ENCODE peak calls at places on chromosomes 1 and 21, in eight cellular contexts. B is spleen, F is prostate gland, J is K562, V is IMR-90, Q is adrenal gland, C is esophagus muscularis mucosa, D is transverse colon. N is an unnamed sample. For H3K4me1, the result is how much of the 10 kb centered on the place peaks cover.

GRCh38 chr1:188517139-188517538 is 1688.4 kb downstream of the PLA2G4A start:
- DNase-seq in J (no peak), Q (no peak), F (no peak), C (no peak), V (no peak), B (no peak), D (no peak), N (no peak)

GRCh38 chr1:240946926-240947325 is 335.0 kb upstream of the GREM2 start:
- DNase-seq in F (peak), V (peak), D (peak), B (no peak), J (peak), Q (peak), C (no peak), N (no peak)

GRCh38 chr1:95287825-95288224 is 53.8 kb downstream of the RWDD3 start:
- DNase-seq in C (no peak), B (no peak), J (no peak), Q (no peak), V (no peak), F (no peak), D (no peak), N (no peak)

GRCh38 chr1:186079084-186079684 is 295.9 kb downstream of the TPR start:
- DNase-seq in V (no peak), D (no peak), Q (no peak), J (no peak), C (no peak), B (no peak), F (no peak), N (no peak)

GRCh38 chr1:78104322-78104721 is 58.6 kb downstream of the GIPC2 start:
- DNase-seq in Q (no peak), C (no peak), F (no peak), V (peak), J (no peak), B (no peak), D (no peak), N (no peak)

GRCh38 chr21:15604424-15604823 is 125.4 kb upstream of the USP25 start:
- DNase-seq in Q (no peak), B (no peak), D (no peak), F (no peak), V (peak), J (no peak), C (no peak), N (peak)

GRCh38 chr1:95263400-95263799 is 29.4 kb downstream of the RWDD3 start:
- DNase-seq in F (no peak), D (no peak), V (no peak), Q (no peak), J (no peak), B (no peak), C (no peak), N (no peak)

GRCh38 chr1:183932412-183932811 is 105.1 kb downstream of the COLGALT2 start:
- DNase-seq in D (peak), C (no peak), F (no peak), V (peak), J (no peak), B (no peak), Q (peak), N (peak)

GRCh38 chr1:1058088-1058905 is 15.8 kb downstream of the RNF223 start:
- DNase-seq in J (peak), F (no peak), Q (no peak), C (no peak), B (no peak), V (no peak), D (no peak), N (no peak)

GRCh38 chr1:20480261-20481157 is 5.5 kb downstream of the CAMK2N1 start:
- DNase-seq in C (no peak), J (no peak), Q (no peak), V (peak), F (no peak), D (peak), B (no peak), N (no peak)

GRCh38 chr1:185929759-185930158 is 195.6 kb downstream of the HMCN1 start:
- DNase-seq in Q (no peak), B (no peak), D (no peak), F (no peak), C (no peak), V (peak), J (no peak), N (no peak)

GRCh38 chr1:119771016-119771415 is 2.3 kb upstream of the HMGCS2 start:
- DNase-seq in F (no peak), B (no peak), V (peak), Q (no peak), J (no peak), D (no peak), C (peak), N (peak)

GRCh38 chr1:43280683-43281082 is 4.7 kb downstream of the C1orf210 start:
- DNase-seq in J (no peak), Q (no peak), C (no peak), V (no peak), D (no peak), F (no peak), B (peak), N (no peak)

GRCh38 chr1:67850611-67851075 is 17.4 kb upstream of the GNG12 start:
- DNase-seq in C (no peak), V (peak), J (no peak), Q (peak), D (peak), F (peak), B (no peak), N (peak)

GRCh38 chr1:42747125-42747524 is 7.1 kb upstream of the CLDN19 start:
- DNase-seq in V (no peak), D (peak), J (peak), C (no peak), B (peak), F (no peak), Q (no peak), N (peak)

GRCh38 chr1:179141592-179142244 is 59.8 kb downstream of the TOR3A start:
- DNase-seq in V (peak), Q (no peak), D (no peak), F (no peak), J (no peak), C (no peak), B (no peak), N (no peak)

GRCh38 chr1:8027748-8028631 is 1.9 kb upstream of the ERRFI1 start:
- DNase-seq in F (no peak), D (no peak), C (no peak), Q (no peak), B (no peak), V (peak), J (no peak), N (peak)

GRCh38 chr1:81414417-81415087 is 386.2 kb upstream of the ADGRL2 start:
- DNase-seq in C (peak), D (peak), B (no peak), J (peak), Q (peak), V (peak), F (peak), N (peak)

GRCh38 chr1:9275567-9276034 is 17.1 kb upstream of the SPSB1 start:
- DNase-seq in Q (peak), C (no peak), V (peak), J (peak), F (no peak), B (peak), D (peak), N (peak)

GRCh38 chr1:158022554-158023278 is 29.3 kb downstream of the KIRREL1 start:
- DNase-seq in D (no peak), J (no peak), V (no peak), B (no peak), Q (no peak), C (no peak), F (peak), N (no peak)
- H3K4me1 ChIP-seq in D (half or more), J (under half), V (half or more), B (under half), Q (under half), C (half or more), F (under half), N (half or more)

DNA sequence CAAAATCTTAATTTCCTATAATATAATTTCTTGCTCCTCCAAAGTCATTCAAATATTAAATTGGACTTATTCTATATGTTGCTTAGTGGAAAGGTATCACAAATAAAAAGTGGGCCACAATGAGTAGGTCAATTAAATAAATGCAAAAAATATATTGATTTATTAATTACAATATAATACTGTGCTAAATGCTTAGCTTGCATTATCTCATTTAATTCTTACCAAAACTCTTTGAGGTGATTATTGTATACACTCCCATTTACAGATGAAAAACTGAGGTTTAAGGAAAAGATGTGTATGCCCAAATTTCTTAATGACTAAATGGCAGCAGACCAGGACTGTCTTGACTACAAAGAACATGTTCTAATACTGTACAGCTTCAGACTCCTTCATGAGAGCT is 325.3 kb upstream of the SGIP1 start:
- DNase-seq in F (no peak), B (no peak), J (no peak), V (no peak), Q (no peak), D (no peak), C (no peak), N (no peak)
- H3K27ac ChIP-seq in F (no peak), B (no peak), J (no peak), V (no peak), Q (no peak), D (no peak), C (no peak), N (no peak)

GRCh38 chr1:88488277-88488676 is 195.8 kb upstream of the PKN2 start:
- DNase-seq in J (no peak), F (no peak), C (no peak), Q (no peak), D (no peak), V (peak), B (no peak), N (no peak)
- TF ChIP-seq POLR2A in J (no peak), F (no peak), C (no peak), Q (no peak), D (no peak), V (no peak), B (no peak), N (no peak)

DNA sequence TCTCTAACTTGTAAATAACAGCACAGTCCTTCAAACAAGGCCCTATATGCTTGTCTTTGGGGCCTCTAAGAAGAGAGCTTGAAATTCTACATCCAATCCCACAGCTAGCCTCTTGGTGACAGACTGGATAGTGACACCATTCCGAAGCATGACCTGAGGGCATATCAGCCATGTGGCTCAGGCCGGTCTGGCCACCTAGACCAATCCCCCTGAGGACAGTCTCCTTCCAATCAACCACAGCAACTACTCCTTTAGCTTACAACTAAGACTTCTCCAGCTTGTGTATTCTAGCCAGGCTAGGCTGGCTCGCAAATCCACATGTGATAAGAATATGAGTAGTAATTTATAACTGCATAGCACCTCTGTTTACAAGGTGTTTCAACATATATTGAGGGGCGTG is 14.0 kb downstream of the BCAR3 start:
- DNase-seq in J (no peak), B (no peak), Q (no peak), V (no peak), F (no peak), D (no peak), C (no peak), N (no peak)
- H3K4me1 ChIP-seq in J (under half), B (under half), Q (half or more), V (half or more), F (under half), D (under half), C (half or more), N (half or more)

GRCh38 chr1:50705699-50706098 is 254.4 kb downstream of the FAF1 start:
- DNase-seq in J (no peak), Q (no peak), F (peak), B (no peak), V (no peak), C (no peak), D (no peak), N (no peak)
- H3K27ac ChIP-seq in J (no peak), Q (no peak), F (no peak), B (no peak), V (no peak), C (no peak), D (no peak), N (no peak)

DNA sequence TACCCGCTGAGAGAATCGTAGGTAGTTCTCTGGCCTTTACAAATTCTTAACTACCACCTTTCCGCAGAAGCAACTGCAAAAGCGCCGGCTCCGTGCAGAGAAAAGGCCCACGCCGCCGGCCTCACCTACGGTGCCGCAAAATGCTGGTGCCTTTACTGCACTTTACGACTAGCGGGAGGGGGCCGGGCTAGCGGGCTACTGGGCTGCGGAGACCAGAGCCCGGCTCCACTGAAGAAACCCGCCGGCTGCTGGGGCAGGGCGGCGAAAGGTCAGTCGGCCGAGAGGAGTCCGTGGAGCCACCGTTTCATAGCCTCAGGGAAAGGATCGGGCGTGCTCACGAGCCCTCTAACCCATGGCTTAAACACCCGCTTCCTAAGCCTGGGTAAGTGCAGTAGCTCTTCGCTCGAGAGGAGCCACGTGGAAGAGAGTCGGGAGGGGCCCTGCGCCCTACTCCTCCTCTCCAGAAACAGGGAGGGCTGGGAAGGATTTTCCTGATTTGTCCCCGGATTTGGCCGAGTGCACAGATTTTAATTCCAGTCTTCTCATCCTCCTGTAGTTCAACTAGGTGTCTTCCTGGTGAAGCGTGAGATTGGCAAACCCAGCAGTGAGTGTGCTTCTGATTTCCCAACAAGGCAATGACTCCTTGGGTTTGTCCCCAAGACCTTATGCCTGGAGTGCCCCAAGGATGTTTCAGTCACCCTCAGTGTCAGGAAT is at the start of gene DPH5:
- DNase-seq in D (peak), B (peak), J (peak), C (peak), Q (peak), V (peak), F (peak), N (peak)
- TF ChIP-seq POLR2A in D (peak), B (peak), J (peak), C (peak), Q (no peak), V (peak), F (no peak), N (peak)

DNA sequence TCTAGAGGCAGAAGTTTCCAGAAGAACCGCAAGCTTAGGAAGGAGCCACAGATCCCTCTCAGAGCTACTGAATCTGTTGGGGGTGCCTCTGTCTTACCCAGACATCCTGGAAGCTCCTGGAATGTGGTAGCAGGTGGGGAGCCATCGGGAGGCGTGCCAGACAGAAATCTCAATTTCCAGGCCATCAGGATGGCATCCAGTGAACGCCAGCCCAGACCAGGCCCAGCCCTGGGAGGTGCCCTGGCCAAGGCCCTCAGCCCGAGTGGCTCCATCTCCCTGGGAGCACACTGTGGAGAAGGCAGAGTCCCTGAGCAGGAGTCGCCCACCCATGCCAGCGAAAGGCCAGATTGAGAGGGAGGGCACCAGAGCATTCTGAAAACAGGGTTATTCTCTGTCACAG is 2.5 kb downstream of the ABCA4 start:
- DNase-seq in B (peak), V (no peak), F (no peak), J (no peak), C (no peak), Q (no peak), D (no peak), N (peak)
- H3K4me1 ChIP-seq in B (under half), V (under half), F (under half), J (under half), C (under half), Q (under half), D (under half), N (under half)

N was measured in thyroid gland.